ENCODE peak calls at places on chromosomes 2 and 18, in nine cellular contexts. G is IMR-90; T is neuronal stem cell; Z is mammary epithelial cell; S is Karpas-422; B is HL-60; X is mesenchymal stem cell; C is CD8-positive, alpha-beta T cell; W is effector memory CD4-positive, alpha-beta T cell. M is an unnamed sample.

GRCh38 chr2:240988146-240988545 is 10.3 kb upstream of the SNED1 start:
- DNase-seq in T (no peak), X (peak; percentile 40), Z (peak; percentile 34), W (no peak), S (no peak), C (no peak), G (peak; percentile 33), B (no peak), M (no peak)

GRCh38 chr18:51149605-51150429 is 47.7 kb downstream of the MEX3C start:
- DNase-seq in Z (peak; percentile 77), C (no peak), W (no peak), S (no peak), T (no peak), X (peak; percentile 70), B (no peak), G (peak; percentile 62), M (peak; percentile 2)

GRCh38 chr2:95390881-95391321 is 11.6 kb upstream of the FAHD2A start:
- DNase-seq in Z (no peak), C (no peak), X (no peak), S (no peak), G (no peak), T (no peak), B (no peak), W (no peak), M (no peak)

GRCh38 chr2:64124571-64124970 is 19.6 kb downstream of the PELI1 start:
- DNase-seq in W (no peak), B (no peak), X (no peak), C (no peak), T (no peak), Z (no peak), S (no peak), G (no peak), M (no peak)

GRCh38 chr18:61352611-61353010 is 19.4 kb downstream of the CDH20 start:
- DNase-seq in T (no peak), X (no peak), Z (no peak), B (no peak), S (no peak), W (no peak), C (no peak), G (no peak), M (no peak)

GRCh38 chr18:35267161-35267651 is 22.8 kb downstream of the ZSCAN30 start:
- DNase-seq in W (peak; percentile 58), G (no peak), Z (no peak), X (no peak), S (no peak), C (peak; percentile 66), B (no peak), T (no peak), M (no peak)

GRCh38 chr2:218982312-218983262 is 2.4 kb downstream of the FEV start:
- DNase-seq in X (no peak), B (peak; percentile 49), Z (no peak), C (no peak), T (no peak), S (no peak), W (no peak), G (no peak), M (no peak)

GRCh38 chr2:241228081-241228859 is 39.8 kb downstream of the ANO7 start:
- DNase-seq in C (no peak), S (no peak), G (no peak), T (no peak), Z (no peak), X (no peak), W (no peak), B (no peak), M (no peak)

GRCh38 chr18:44737623-44738022 is 56.9 kb downstream of the SETBP1 start:
- DNase-seq in Z (no peak), C (no peak), T (no peak), S (no peak), B (no peak), X (no peak), W (no peak), G (no peak), M (no peak)

GRCh38 chr18:52670903-52671302 is 330.9 kb downstream of the DCC start:
- DNase-seq in B (peak; percentile 13), G (peak; percentile 5), C (no peak), T (no peak), X (no peak), W (no peak), Z (peak; percentile 1), S (peak; percentile 52), M (no peak)

GRCh38 chr2:227079726-227080125 is 84.3 kb downstream of the COL4A4 start:
- DNase-seq in S (no peak), B (no peak), X (no peak), C (no peak), Z (no peak), T (no peak), G (peak; percentile 5), W (no peak), M (no peak)

GRCh38 chr18:23240609-23240930 is 105.3 kb downstream of the CABLES1 start:
- DNase-seq in X (no peak), C (no peak), W (no peak), B (no peak), T (no peak), Z (no peak), S (no peak), G (no peak), M (no peak)

GRCh38 chr2:134367915-134368911 is 114.3 kb downstream of the MGAT5 start:
- DNase-seq in B (no peak), W (no peak), T (no peak), S (no peak), Z (no peak), G (peak; percentile 69), C (no peak), X (peak; percentile 25), M (peak; percentile 30)

GRCh38 chr2:234029150-234029733 is 21.3 kb upstream of the SPP2 start:
- DNase-seq in T (no peak), X (no peak), G (peak; percentile 13), C (no peak), S (no peak), B (no peak), Z (no peak), W (no peak), M (no peak)

GRCh38 chr2:164535280-164536025 is 85.8 kb downstream of the GRB14 start:
- DNase-seq in X (no peak), Z (no peak), C (no peak), G (no peak), S (no peak), T (no peak), B (no peak), W (no peak), M (no peak)

GRCh38 chr2:52423655-52424054 is 1343.9 kb upstream of the CHAC2 start:
- DNase-seq in S (no peak), X (no peak), W (no peak), B (no peak), C (no peak), G (no peak), T (no peak), Z (no peak), M (no peak)

GRCh38 chr2:236585966-236586365 is 16.3 kb downstream of the ACKR3 start:
- DNase-seq in C (no peak), S (no peak), X (no peak), W (no peak), G (no peak), Z (no peak), B (no peak), T (no peak), M (no peak)

GRCh38 chr2:217227794-217228193 is 367.9 kb upstream of the TNP1 start:
- DNase-seq in B (no peak), X (no peak), G (no peak), S (no peak), C (no peak), W (no peak), T (no peak), Z (no peak), M (no peak)

GRCh38 chr2:205066081-205066480 is 520.8 kb downstream of the PARD3B start:
- DNase-seq in C (no peak), W (no peak), B (no peak), S (no peak), X (no peak), Z (no peak), T (no peak), G (no peak), M (no peak)

DNA sequence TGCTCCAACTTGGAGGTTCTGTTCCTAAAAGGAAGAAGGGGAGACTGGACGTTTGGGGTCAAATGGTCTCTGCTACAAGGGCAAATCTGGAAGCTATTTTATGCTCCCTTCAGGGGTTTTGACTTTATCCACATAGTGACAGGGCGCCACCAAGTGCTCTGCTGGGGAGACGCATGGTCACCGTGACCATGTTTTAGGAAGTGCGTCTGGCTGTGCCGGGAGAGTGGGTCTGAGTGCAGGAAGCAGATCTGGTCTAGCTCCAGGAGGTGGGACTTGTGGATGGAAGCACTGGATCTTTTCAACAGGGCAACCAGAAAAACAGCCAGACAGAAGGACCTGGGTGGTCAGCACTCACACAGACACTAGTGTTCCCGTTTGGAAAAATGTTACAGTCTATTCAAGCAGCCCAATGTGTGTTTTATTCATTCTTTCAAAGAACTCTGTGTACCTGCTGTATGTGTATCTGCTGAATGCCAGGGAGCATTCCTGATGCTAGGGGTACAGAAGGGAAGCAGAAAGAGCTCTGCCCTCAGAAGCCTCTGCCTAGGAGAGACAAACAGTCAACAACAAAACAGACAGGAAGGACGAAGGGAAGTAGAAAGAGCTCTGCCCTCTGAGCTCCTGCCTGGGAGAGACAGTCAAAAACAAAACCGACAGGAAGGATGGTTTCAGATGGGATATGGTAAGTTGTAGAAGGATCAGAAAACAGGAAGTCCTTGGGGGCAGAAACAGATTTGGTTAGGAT is 14.3 kb downstream of the IMPA2 start:
- DNase-seq in T (peak; percentile 48), S (peak; percentile 80), X (peak; percentile 78), G (peak; percentile 77), B (peak; percentile 92), Z (peak; percentile 54), W (peak; percentile 40), C (peak; percentile 40), M (peak; percentile 48)
- H3K27ac ChIP-seq in T (no peak overlapping the region), S (no peak overlapping the region), X (peak overlapping the region; percentile 73), G (no peak overlapping the region), B (peak overlapping the region; percentile 67), Z (no peak overlapping the region), W (no peak overlapping the region), C (no peak overlapping the region), M (no peak overlapping the region)

GRCh38 chr18:42513416-42513815 is 558.4 kb downstream of the PIK3C3 start:
- DNase-seq in S (no peak), W (no peak), B (no peak), T (no peak), C (no peak), G (no peak), Z (no peak), X (no peak), M (no peak)
- H3K27ac ChIP-seq in S (no peak overlapping the region), W (no peak overlapping the region), B (no peak overlapping the region), T (no peak overlapping the region), C (no peak overlapping the region), G (no peak overlapping the region), Z (no peak overlapping the region), X (peak overlapping the region; percentile 62), M (no peak overlapping the region)

DNA sequence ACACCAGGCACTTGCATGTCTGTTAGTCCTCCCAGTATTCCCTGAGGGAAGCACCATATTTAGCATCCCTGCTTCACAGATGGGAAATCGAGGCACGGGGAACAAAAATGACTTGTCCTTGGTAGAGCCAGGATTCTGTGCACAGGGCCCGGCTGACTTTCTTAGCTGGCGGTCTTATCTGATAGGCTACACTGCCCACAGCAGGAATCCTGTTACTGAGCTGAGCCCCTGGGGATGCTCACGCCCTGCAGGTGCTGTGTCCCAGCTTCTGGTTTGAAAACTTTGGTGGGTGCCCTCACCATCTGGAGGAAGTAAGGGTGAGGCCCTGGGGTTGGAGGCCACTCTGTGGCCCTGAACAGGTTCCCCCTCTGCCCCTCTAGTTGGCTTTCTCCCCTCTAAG is 68.4 kb upstream of the MCFD2 start:
- DNase-seq in X (no peak), W (no peak), S (peak; percentile 96), C (no peak), T (no peak), B (no peak), Z (no peak), G (no peak), M (no peak)
- H3K27ac ChIP-seq in X (no peak overlapping the region), W (peak overlapping the region; percentile 5), S (peak overlapping the region; percentile 100), C (no peak overlapping the region), T (no peak overlapping the region), B (peak overlapping the region; percentile 81), Z (no peak overlapping the region), G (no peak overlapping the region), M (no peak overlapping the region)

GRCh38 chr2:157838442-157839161 is 37.5 kb downstream of the ACVR1 start:
- DNase-seq in Z (peak; percentile 79), G (peak; percentile 90), C (no peak), T (peak; percentile 29), S (no peak), X (peak; percentile 91), B (peak; percentile 23), W (no peak), M (peak; percentile 57)
- H3K27ac ChIP-seq in Z (peak overlapping the region; percentile 31), G (peak overlapping the region; percentile 64), C (no peak overlapping the region), T (no peak overlapping the region), S (no peak overlapping the region), X (peak overlapping the region; percentile 89), B (no peak overlapping the region), W (no peak overlapping the region), M (peak overlapping the region; percentile 97)